ENCODE peak calls at places on chromosomes 3 and 15, in eight cellular contexts. A, Y, J, Q, C, K, G and O are unnamed samples.
A peak's percentile ranks its signal among the peaks of the same experiment; 100 is the strongest.

GRCh38 chr15:88535100-88535499 is 11.4 kb downstream of the DET1 start:
- DNase-seq in C (no peak), G (no peak), K (no peak), Q (no peak), J (no peak), Y (no peak), A (no peak), O (peak; percentile 36)

GRCh38 chr15:90240856-90241255 is 6.8 kb downstream of the GDPGP1 start:
- DNase-seq in C (no peak), Y (no peak), G (no peak), A (no peak), Q (no peak), K (no peak), J (no peak), O (no peak)

GRCh38 chr15:57596978-57597377 is 5.3 kb downstream of the MYZAP start:
- DNase-seq in Q (no peak), K (peak; percentile 84), G (no peak), Y (no peak), J (no peak), A (no peak), C (no peak), O (peak; percentile 78)

GRCh38 chr3:164450276-164450905 is 627.9 kb downstream of the SI start:
- DNase-seq in J (no peak), A (no peak), Q (no peak), K (no peak), Y (no peak), C (no peak), G (no peak), O (no peak)

GRCh38 chr3:113070226-113071220 is 79.7 kb downstream of the GTPBP8 start:
- DNase-seq in Q (no peak), G (no peak), A (no peak), K (no peak), J (no peak), C (no peak), Y (no peak), O (no peak)

GRCh38 chr3:65479118-65479517 is 559.6 kb downstream of the MAGI1 start:
- DNase-seq in Q (no peak), K (no peak), Y (no peak), A (no peak), J (no peak), C (no peak), G (no peak), O (no peak)

GRCh38 chr3:159776779-159777178 is 211.9 kb upstream of the IL12A start:
- DNase-seq in A (no peak), C (no peak), G (no peak), Y (no peak), J (no peak), Q (no peak), K (no peak), O (no peak)

GRCh38 chr15:32970847-32971246 is 223.7 kb downstream of the FMN1 start:
- DNase-seq in K (no peak), Q (no peak), J (no peak), G (no peak), A (no peak), Y (no peak), C (no peak), O (no peak)

GRCh38 chr3:151330374-151330773 is 1.0 kb upstream of the P2RY13 start:
- DNase-seq in C (no peak), A (no peak), G (no peak), J (no peak), K (no peak), Q (no peak), Y (no peak), O (no peak)